ENCODE peak calls at places on chromosomes 13 and 19, in five cellular contexts. K is stimulated activated CD8-positive, alpha-beta memory T cell treated with anti-CD3 and anti-CD28 coated beads, Interleukin-2, amount 100 ng/mL, for 48 hours; A is islet precursor cell; J is AG10803; F is chondrocyte. V is an unnamed sample.

GRCh38 chr13:49086711-49087110 is 111.0 kb downstream of the FNDC3A start:
- DNase-seq in F (no peak), J (peak), A (no peak), K (no peak), V (no peak)

GRCh38 chr13:28820099-28821051 is at the start of gene MTUS2:
- DNase-seq in A (no peak), K (no peak), F (no peak), J (no peak), V (no peak)

GRCh38 chr13:26327905-26328304 is 74.0 kb downstream of the CDK8 start:
- DNase-seq in K (no peak), J (no peak), A (no peak), F (no peak), V (no peak)

GRCh38 chr19:50803633-50804419 is 13.6 kb downstream of the ACP4 start:
- DNase-seq in A (no peak), K (no peak), J (no peak), F (no peak), V (no peak)

GRCh38 chr19:19677579-19677978 is 8.9 kb downstream of the ZNF101 start:
- DNase-seq in J (no peak), A (peak), K (no peak), F (no peak), V (no peak)

GRCh38 chr13:54563286-54563685 is 1534.7 kb downstream of the OLFM4 start:
- DNase-seq in A (no peak), K (no peak), F (no peak), J (no peak), V (no peak)

GRCh38 chr13:101139076-101139475 is 277.2 kb downstream of the NALCN start:
- DNase-seq in K (no peak), F (no peak), A (no peak), J (peak), V (no peak)

GRCh38 chr19:41263042-41263849 is 926 bp upstream of the HNRNPUL1 start:
- DNase-seq in F (no peak), J (peak), A (peak), K (peak), V (peak)

GRCh38 chr13:27353166-27353583 is 71.2 kb upstream of the GTF3A start:
- DNase-seq in K (peak), J (peak), F (no peak), A (peak), V (no peak)

GRCh38 chr13:102402292-102402691 is 444 bp upstream of the FGF14 start:
- DNase-seq in J (no peak), F (no peak), A (peak), K (peak), V (no peak)

GRCh38 chr13:30880151-30880551 is 25.9 kb upstream of the MEDAG start:
- DNase-seq in K (no peak), F (no peak), J (peak), A (peak), V (no peak)

GRCh38 chr13:111139874-111140561 is 24.9 kb downstream of the ARHGEF7 start:
- DNase-seq in K (no peak), A (no peak), J (no peak), F (no peak), V (no peak)

GRCh38 chr19:49155830-49156346 is 692 bp upstream of the HRC start:
- DNase-seq in J (no peak), A (peak), F (no peak), K (no peak), V (no peak)

GRCh38 chr19:2034729-2035589 is 16.1 kb downstream of the MKNK2 start:
- DNase-seq in F (no peak), A (no peak), K (peak), J (no peak), V (no peak)

GRCh38 chr19:18637644-18638630 is 1.1 kb downstream of the KLHL26 start:
- DNase-seq in K (no peak), J (no peak), A (no peak), F (no peak), V (no peak)

GRCh38 chr13:51534075-51534817 is 50.0 kb upstream of the WDFY2 start:
- DNase-seq in F (no peak), A (no peak), J (no peak), K (no peak), V (no peak)

GRCh38 chr13:93227906-93228801 is 1.5 kb downstream of the GPC6 start:
- DNase-seq in A (peak), F (no peak), J (peak), K (no peak), V (peak)

GRCh38 chr19:17511724-17512573 is 500 bp downstream of the PGLS start:
- DNase-seq in J (peak), K (peak), A (peak), F (peak), V (peak)

GRCh38 chr19:58227964-58228583 is 640 bp upstream of the ZNF544 start:
- DNase-seq in A (no peak), F (no peak), J (no peak), K (no peak), V (no peak)

GRCh38 chr13:65535360-65535759 is 1694.8 kb downstream of the PCDH9 start:
- DNase-seq in J (no peak), A (no peak), F (no peak), K (no peak), V (no peak)

GRCh38 chr13:113273856-113274590 is 23.0 kb upstream of the LAMP1 start:
- DNase-seq in A (peak), F (no peak), K (no peak), J (peak), V (no peak)

GRCh38 chr13:23657056-23657455 is 86.8 kb downstream of the TNFRSF19 start:
- DNase-seq in F (no peak), A (no peak), J (no peak), K (no peak), V (no peak)

GRCh38 chr13:46899801-46900200 is 2.9 kb upstream of the HTR2A start:
- DNase-seq in J (no peak), F (no peak), A (no peak), K (no peak), V (no peak)

GRCh38 chr13:105838231-105838630 is 697.2 kb downstream of the EFNB2 start:
- DNase-seq in A (peak), F (no peak), J (no peak), K (no peak), V (no peak)

GRCh38 chr13:35599385-35599784 is 122.9 kb upstream of the MAB21L1 start:
- DNase-seq in F (no peak), K (no peak), J (peak), A (peak), V (no peak)

GRCh38 chr19:41401483-41401882 is 3.9 kb downstream of the BCKDHA start:
- DNase-seq in A (no peak), F (no peak), K (no peak), J (no peak), V (no peak)

GRCh38 chr13:76014618-76015315 is 378.6 kb downstream of the LMO7 start:
- DNase-seq in F (no peak), A (peak), J (peak), K (no peak), V (no peak)

GRCh38 chr13:36904219-36904618 is 15.8 kb downstream of the SMAD9 start:
- DNase-seq in A (no peak), K (no peak), J (no peak), F (no peak), V (no peak)

GRCh38 chr13:77028202-77028601 is 1.2 kb upstream of the FBXL3 start:
- DNase-seq in A (no peak), F (no peak), J (peak), K (no peak), V (no peak)

GRCh38 chr13:50359779-50360178 is 344.5 kb downstream of the KCNRG start:
- DNase-seq in J (no peak), F (no peak), A (no peak), K (no peak), V (no peak)

GRCh38 chr19:50492303-50493052 is 15.8 kb upstream of the GARIN5A start:
- DNase-seq in F (peak), K (peak), A (no peak), J (no peak), V (no peak)

GRCh38 chr19:344625-345319 is at the start of gene MIER2:
- DNase-seq in K (peak), F (peak), J (peak), A (peak), V (peak)

GRCh38 chr13:78586706-78587105 is 16.6 kb downstream of the POU4F1 start:
- DNase-seq in A (peak), K (no peak), F (no peak), J (no peak), V (no peak)

GRCh38 chr19:40418040-40418439 is 4.9 kb upstream of the PRX start:
- DNase-seq in J (no peak), K (no peak), A (no peak), F (no peak), V (no peak)

GRCh38 chr13:45718063-45718462 is 15.9 kb downstream of the CBY2 start:
- DNase-seq in J (peak), K (no peak), A (no peak), F (no peak), V (no peak)

GRCh38 chr19:48551437-48552302 is at the start of gene SULT2B1:
- DNase-seq in F (no peak), J (no peak), K (no peak), A (no peak), V (no peak)

GRCh38 chr13:20706661-20707060 is 3.2 kb downstream of the IL17D start:
- DNase-seq in F (no peak), A (no peak), J (no peak), K (no peak), V (no peak)

GRCh38 chr13:23505007-23505406 is 65.2 kb upstream of the TNFRSF19 start:
- DNase-seq in K (no peak), F (no peak), J (peak), A (peak), V (no peak)

V was measured in T1000.